ENCODE peak calls at places on chromosome 5, in eight cellular contexts. I is aorta, R is heart left ventricle, H is neural progenitor cell, V is tibial nerve, M is Panc1, Y is psoas muscle, A is endodermal cell. K is an unnamed sample. For H3K36me3, the result is how much of the 10 kb centered on the place peaks cover.

GRCh38 chr5:58543723-58544122 is 39.2 kb upstream of the RAB3C start:
- DNase-seq in I (no peak), R (no peak), H (no peak), V (no peak), M (no peak), Y (no peak), A (no peak), K (no peak)

GRCh38 chr5:106894964-106895363 is 775.8 kb downstream of the EFNA5 start:
- DNase-seq in I (no peak), R (no peak), H (no peak), V (no peak), M (no peak), Y (no peak), A (no peak), K (no peak)

GRCh38 chr5:155883966-155884555 is 442.9 kb upstream of the SGCD start:
- DNase-seq in I (no peak), R (no peak), H (peak), V (no peak), M (no peak), Y (no peak), A (peak), K (no peak)

GRCh38 chr5:180034564-180034963 is 37.0 kb downstream of the RNF130 start:
- DNase-seq in I (no peak), R (no peak), H (no peak), V (no peak), M (no peak), Y (no peak), A (no peak), K (no peak)

GRCh38 chr5:179225387-179225786 is 119.9 kb downstream of the ADAMTS2 start:
- DNase-seq in I (no peak), R (peak), H (no peak), V (no peak), M (no peak), Y (no peak), A (peak), K (peak)

GRCh38 chr5:94901071-94901979 is 282.9 kb downstream of the SLF1 start:
- DNase-seq in I (no peak), R (no peak), H (no peak), V (no peak), M (no peak), Y (no peak), A (no peak), K (no peak)

GRCh38 chr5:30604648-30605262 is 588.7 kb upstream of the CDH6 start:
- DNase-seq in I (no peak), R (no peak), H (no peak), V (no peak), M (no peak), Y (no peak), A (no peak), K (no peak)

GRCh38 chr5:39714036-39714698 is 289.4 kb upstream of the DAB2 start:
- DNase-seq in I (no peak), R (no peak), H (peak), V (no peak), M (peak), Y (no peak), A (peak), K (no peak)

GRCh38 chr5:100824635-100825034 is 78.4 kb downstream of the ST8SIA4 start:
- DNase-seq in I (no peak), R (no peak), H (no peak), V (no peak), M (no peak), Y (no peak), A (no peak), K (no peak)

GRCh38 chr5:128227984-128228383 is 144.4 kb downstream of the SLC12A2 start:
- DNase-seq in I (no peak), R (no peak), H (no peak), V (no peak), M (no peak), Y (no peak), A (no peak), K (no peak)

GRCh38 chr5:93585753-93586385 is 2.8 kb downstream of the NR2F1 start:
- DNase-seq in I (no peak), R (no peak), H (peak), V (no peak), M (no peak), Y (no peak), A (no peak), K (no peak)

GRCh38 chr5:143061161-143061945 is 291.2 kb downstream of the ARHGAP26 start:
- DNase-seq in I (no peak), R (no peak), H (no peak), V (no peak), M (peak), Y (no peak), A (no peak), K (no peak)

GRCh38 chr5:81014348-81014747 is 54.2 kb downstream of the RASGRF2 start:
- DNase-seq in I (no peak), R (no peak), H (no peak), V (no peak), M (no peak), Y (no peak), A (no peak), K (no peak)

GRCh38 chr5:171416160-171417049 is 3.0 kb upstream of the FGF18 start:
- DNase-seq in I (no peak), R (no peak), H (no peak), V (no peak), M (no peak), Y (no peak), A (peak), K (no peak)

GRCh38 chr5:66867622-66868322 is 271.6 kb downstream of the MAST4 start:
- DNase-seq in I (no peak), R (no peak), H (no peak), V (no peak), M (no peak), Y (no peak), A (no peak), K (no peak)

GRCh38 chr5:138716456-138716924 is 36.7 kb upstream of the CTNNA1 start:
- DNase-seq in I (no peak), R (no peak), H (peak), V (no peak), M (no peak), Y (no peak), A (peak), K (no peak)

GRCh38 chr5:41334758-41335157 is 121.4 kb upstream of the C6 start:
- DNase-seq in I (peak), R (peak), H (peak), V (no peak), M (no peak), Y (no peak), A (no peak), K (no peak)

GRCh38 chr5:93578179-93578812 is 2.7 kb downstream of the NR2F1-AS1 start:
- DNase-seq in I (no peak), R (no peak), H (peak), V (no peak), M (no peak), Y (no peak), A (no peak), K (no peak)

GRCh38 chr5:160173-160510 is 31.2 kb upstream of the LRRC14B start:
- DNase-seq in I (no peak), R (no peak), H (no peak), V (no peak), M (no peak), Y (no peak), A (peak), K (no peak)
- H3K36me3 ChIP-seq in I (under half), R (under half), H (under half), V (under half), M (under half), Y (under half), A (under half), K (under half)

GRCh38 chr5:32263683-32264082 is 49.1 kb downstream of the MTMR12 start:
- DNase-seq in I (no peak), R (no peak), H (no peak), V (no peak), M (no peak), Y (no peak), A (no peak), K (no peak)

GRCh38 chr5:32261198-32261597 is 51.5 kb downstream of the MTMR12 start:
- DNase-seq in I (no peak), R (no peak), H (no peak), V (no peak), M (no peak), Y (no peak), A (no peak), K (peak)

GRCh38 chr5:32259033-32259432 is 53.7 kb downstream of the MTMR12 start:
- DNase-seq in I (no peak), R (no peak), H (no peak), V (no peak), M (no peak), Y (no peak), A (no peak), K (no peak)

GRCh38 chr5:32254987-32255900 is 57.5 kb downstream of the MTMR12 start:
- DNase-seq in I (no peak), R (no peak), H (no peak), V (no peak), M (no peak), Y (no peak), A (no peak), K (no peak)

DNA sequence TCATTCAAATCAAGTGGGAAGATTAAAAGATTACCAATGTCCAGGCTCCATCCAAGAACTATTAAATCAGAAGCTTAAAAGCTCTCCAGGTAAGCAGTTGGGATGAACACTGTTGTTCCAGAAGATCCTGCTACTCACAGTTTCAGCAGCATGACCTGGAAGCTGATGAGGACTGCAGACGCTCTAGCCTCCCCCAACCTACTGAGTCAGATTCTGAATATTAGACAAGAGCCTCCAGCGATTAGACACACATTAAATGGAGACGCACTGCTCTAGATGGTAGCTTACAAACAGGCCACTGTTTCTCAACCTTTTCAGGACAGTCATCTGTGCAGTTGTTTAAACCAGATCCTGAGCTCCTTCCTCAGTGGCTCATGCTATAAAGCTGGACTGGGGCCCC is 54.3 kb downstream of the MTMR12 start:
- DNase-seq in I (no peak), R (no peak), H (no peak), V (no peak), M (no peak), Y (no peak), A (no peak), K (no peak)
- H3K36me3 ChIP-seq in I (under half), R (under half), H (under half), V (under half), M (under half), Y (under half), A (half or more), K (under half)

GRCh38 chr5:16742938-16743337 is 126.1 kb upstream of the RETREG1 start:
- DNase-seq in I (no peak), R (no peak), H (no peak), V (no peak), M (no peak), Y (no peak), A (no peak), K (no peak)
- H3K36me3 ChIP-seq in I (under half), R (under half), H (under half), V (under half), M (under half), Y (under half), A (half or more), K (under half)

DNA sequence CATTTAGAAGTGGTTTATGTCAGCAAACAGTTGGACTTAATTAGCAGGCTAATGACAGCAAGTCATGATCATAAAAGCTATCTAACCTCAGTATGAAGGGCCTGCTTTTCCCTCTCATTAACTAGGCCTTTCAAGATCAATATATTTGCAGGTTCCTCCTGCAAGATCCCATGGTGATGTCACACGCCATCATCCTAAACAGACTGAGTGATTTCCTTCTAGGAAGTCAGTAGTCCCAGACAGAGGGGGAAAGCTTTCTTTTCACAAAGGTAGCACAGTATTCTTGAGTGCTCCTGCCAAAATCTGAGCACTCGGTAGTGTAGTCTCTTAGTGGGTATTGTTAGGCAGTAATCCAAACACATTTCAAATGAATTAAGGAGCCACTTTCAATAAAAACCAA is 52.5 kb downstream of the UIMC1 start:
- DNase-seq in I (no peak), R (no peak), H (no peak), V (no peak), M (no peak), Y (no peak), A (no peak), K (no peak)
- H3K36me3 ChIP-seq in I (under half), R (under half), H (under half), V (under half), M (under half), Y (under half), A (half or more), K (under half)

DNA sequence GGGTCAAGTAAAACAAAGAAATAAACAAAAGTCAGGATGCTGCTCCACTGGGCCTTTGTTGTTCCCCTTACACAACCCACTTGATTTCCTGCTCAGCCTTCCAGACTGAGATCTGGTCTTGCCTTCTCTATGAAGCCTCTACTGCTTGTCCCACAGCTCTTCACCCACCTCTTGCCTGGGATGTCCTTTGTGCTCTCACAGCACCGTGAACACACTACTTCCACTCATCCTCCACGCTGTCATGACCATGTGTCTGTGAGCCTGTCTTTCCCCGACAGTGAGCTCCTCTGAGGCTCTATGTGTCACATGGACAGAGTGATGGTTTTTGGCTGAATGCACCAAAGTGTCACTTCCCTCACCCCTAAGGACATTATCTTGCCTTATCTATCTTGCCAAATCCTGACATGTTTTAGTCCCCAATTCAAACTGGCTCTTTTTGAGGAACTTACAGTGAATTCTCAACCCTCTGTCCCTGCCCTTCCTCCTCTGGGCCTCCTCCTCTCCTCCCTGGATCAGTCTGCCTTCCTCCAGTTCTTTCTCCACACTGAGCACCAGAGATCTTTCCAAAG is 11.3 kb downstream of the PHYKPL start:
- DNase-seq in I (no peak), R (no peak), H (no peak), V (no peak), M (no peak), Y (no peak), A (no peak), K (no peak)
- H3K36me3 ChIP-seq in I (under half), R (under half), H (under half), V (under half), M (under half), Y (under half), A (half or more), K (under half)

DNA sequence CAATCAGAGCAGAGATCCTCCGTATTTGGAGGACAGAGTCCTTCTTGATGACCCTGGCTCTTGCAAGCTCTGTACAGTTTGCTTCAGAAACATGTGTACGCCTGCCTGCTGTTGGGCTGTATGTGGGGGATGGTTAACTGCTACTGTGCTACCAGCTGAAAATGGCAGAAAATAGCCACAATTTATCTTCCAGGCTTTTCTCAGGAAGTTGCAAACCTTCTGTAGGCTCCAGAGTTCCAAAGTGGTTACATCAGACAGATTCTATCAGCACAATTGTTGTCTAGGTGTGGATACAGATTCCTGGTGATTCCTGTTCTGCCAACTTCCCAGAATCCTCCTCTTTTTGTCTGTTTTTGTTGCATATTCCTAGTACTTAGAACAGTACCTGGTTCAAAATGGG is 35.6 kb downstream of the DDX46 start:
- DNase-seq in I (no peak), R (no peak), H (no peak), V (no peak), M (no peak), Y (no peak), A (no peak), K (no peak)
- H3K36me3 ChIP-seq in I (under half), R (half or more), H (under half), V (under half), M (under half), Y (under half), A (half or more), K (half or more)

GRCh38 chr5:132576123-132576522 is 19.3 kb downstream of the RAD50 start:
- DNase-seq in I (no peak), R (no peak), H (no peak), V (no peak), M (no peak), Y (no peak), A (no peak), K (no peak)
- H3K36me3 ChIP-seq in I (under half), R (under half), H (under half), V (under half), M (under half), Y (under half), A (half or more), K (half or more)

GRCh38 chr5:14503017-14503680 is 78.4 kb upstream of the OTULINL start:
- DNase-seq in I (no peak), R (no peak), H (no peak), V (no peak), M (no peak), Y (no peak), A (no peak), K (no peak)

GRCh38 chr5:14504332-14504727 is 77.3 kb upstream of the OTULINL start:
- DNase-seq in I (no peak), R (no peak), H (no peak), V (no peak), M (no peak), Y (no peak), A (no peak), K (no peak)

GRCh38 chr5:14502291-14502690 is 79.3 kb upstream of the OTULINL start:
- DNase-seq in I (no peak), R (no peak), H (no peak), V (no peak), M (no peak), Y (no peak), A (no peak), K (no peak)

GRCh38 chr5:14503681-14504331 is 77.8 kb upstream of the OTULINL start:
- DNase-seq in I (no peak), R (no peak), H (no peak), V (no peak), M (no peak), Y (no peak), A (no peak), K (no peak)

GRCh38 chr5:14501353-14502162 is 80.0 kb upstream of the OTULINL start:
- DNase-seq in I (no peak), R (no peak), H (no peak), V (no peak), M (no peak), Y (no peak), A (peak), K (no peak)
- H3K36me3 ChIP-seq in I (under half), R (half or more), H (under half), V (under half), M (under half), Y (under half), A (under half), K (half or more)